ENCODE peak calls at places on chromosome 1, in ten cellular contexts. One of them, this sample, is unnamed.

GRCh38 chr1:24266398-24266941 is 52.7 kb upstream of the GRHL3 start:
- DNase-seq in AG09319: no peak
- DNase-seq in stimulated activated CD4-positive, alpha-beta T cell treated with anti-CD3 and anti-CD28 coated beads, Interleukin-4, amount 100 ng/mL, for 24 hours: no peak
- DNase-seq in naive thymus-derived CD8-positive, alpha-beta T cell: no peak
- DNase-seq in heart right ventricle: no peak
- DNase-seq in Ammon's horn: no peak
- DNase-seq in adrenal gland: no peak
- DNase-seq in aorta: no peak
- DNase-seq in A549: peak
- DNase-seq in NCI-H1092: no peak
- DNase-seq in this sample: no peak

GRCh38 chr1:112904071-112904830 is 51.7 kb downstream of the SLC16A1 start:
- DNase-seq in aorta: no peak
- DNase-seq in A549: no peak
- DNase-seq in heart right ventricle: no peak
- DNase-seq in NCI-H1092: no peak
- DNase-seq in AG09319: peak
- DNase-seq in adrenal gland: no peak
- DNase-seq in stimulated activated CD4-positive, alpha-beta T cell treated with anti-CD3 and anti-CD28 coated beads, Interleukin-4, amount 100 ng/mL, for 24 hours: peak
- DNase-seq in naive thymus-derived CD8-positive, alpha-beta T cell: no peak
- DNase-seq in Ammon's horn: no peak
- DNase-seq in this sample: no peak

GRCh38 chr1:8094481-8095241 is 68.6 kb upstream of the ERRFI1 start:
- DNase-seq in heart right ventricle: no peak
- DNase-seq in aorta: no peak
- DNase-seq in Ammon's horn: no peak
- DNase-seq in A549: peak
- DNase-seq in AG09319: no peak
- DNase-seq in stimulated activated CD4-positive, alpha-beta T cell treated with anti-CD3 and anti-CD28 coated beads, Interleukin-4, amount 100 ng/mL, for 24 hours: no peak
- DNase-seq in NCI-H1092: no peak
- DNase-seq in adrenal gland: no peak
- DNase-seq in naive thymus-derived CD8-positive, alpha-beta T cell: no peak
- DNase-seq in this sample: peak

GRCh38 chr1:57265105-57265504 is 158.8 kb downstream of the DAB1 start:
- DNase-seq in naive thymus-derived CD8-positive, alpha-beta T cell: no peak
- DNase-seq in adrenal gland: no peak
- DNase-seq in stimulated activated CD4-positive, alpha-beta T cell treated with anti-CD3 and anti-CD28 coated beads, Interleukin-4, amount 100 ng/mL, for 24 hours: no peak
- DNase-seq in A549: no peak
- DNase-seq in AG09319: no peak
- DNase-seq in NCI-H1092: no peak
- DNase-seq in heart right ventricle: no peak
- DNase-seq in Ammon's horn: no peak
- DNase-seq in aorta: no peak
- DNase-seq in this sample: no peak

GRCh38 chr1:119739150-119739549 is 27.4 kb downstream of the PHGDH start:
- DNase-seq in naive thymus-derived CD8-positive, alpha-beta T cell: no peak
- DNase-seq in stimulated activated CD4-positive, alpha-beta T cell treated with anti-CD3 and anti-CD28 coated beads, Interleukin-4, amount 100 ng/mL, for 24 hours: no peak
- DNase-seq in Ammon's horn: no peak
- DNase-seq in adrenal gland: no peak
- DNase-seq in AG09319: no peak
- DNase-seq in aorta: no peak
- DNase-seq in A549: no peak
- DNase-seq in heart right ventricle: no peak
- DNase-seq in NCI-H1092: no peak
- DNase-seq in this sample: no peak

GRCh38 chr1:25651824-25652741 is 35.5 kb downstream of the MAN1C1 start:
- DNase-seq in naive thymus-derived CD8-positive, alpha-beta T cell: no peak
- DNase-seq in stimulated activated CD4-positive, alpha-beta T cell treated with anti-CD3 and anti-CD28 coated beads, Interleukin-4, amount 100 ng/mL, for 24 hours: no peak
- DNase-seq in A549: no peak
- DNase-seq in heart right ventricle: no peak
- DNase-seq in AG09319: no peak
- DNase-seq in adrenal gland: no peak
- DNase-seq in NCI-H1092: no peak
- DNase-seq in Ammon's horn: peak
- DNase-seq in aorta: peak
- DNase-seq in this sample: no peak

GRCh38 chr1:116474921-116475849 is 95.6 kb downstream of the CD58 start:
- DNase-seq in naive thymus-derived CD8-positive, alpha-beta T cell: no peak
- DNase-seq in adrenal gland: no peak
- DNase-seq in AG09319: no peak
- DNase-seq in aorta: no peak
- DNase-seq in heart right ventricle: peak
- DNase-seq in A549: peak
- DNase-seq in Ammon's horn: no peak
- DNase-seq in NCI-H1092: no peak
- DNase-seq in stimulated activated CD4-positive, alpha-beta T cell treated with anti-CD3 and anti-CD28 coated beads, Interleukin-4, amount 100 ng/mL, for 24 hours: no peak
- DNase-seq in this sample: peak

GRCh38 chr1:109776206-109776835 is 12.6 kb upstream of the EPS8L3 start:
- DNase-seq in AG09319: no peak
- DNase-seq in A549: no peak
- DNase-seq in aorta: no peak
- DNase-seq in NCI-H1092: no peak
- DNase-seq in Ammon's horn: no peak
- DNase-seq in stimulated activated CD4-positive, alpha-beta T cell treated with anti-CD3 and anti-CD28 coated beads, Interleukin-4, amount 100 ng/mL, for 24 hours: no peak
- DNase-seq in adrenal gland: no peak
- DNase-seq in naive thymus-derived CD8-positive, alpha-beta T cell: no peak
- DNase-seq in heart right ventricle: no peak
- DNase-seq in this sample: no peak

GRCh38 chr1:204836856-204837255 is 33.8 kb upstream of the NFASC start:
- DNase-seq in adrenal gland: no peak
- DNase-seq in Ammon's horn: no peak
- DNase-seq in NCI-H1092: no peak
- DNase-seq in A549: no peak
- DNase-seq in aorta: no peak
- DNase-seq in stimulated activated CD4-positive, alpha-beta T cell treated with anti-CD3 and anti-CD28 coated beads, Interleukin-4, amount 100 ng/mL, for 24 hours: no peak
- DNase-seq in naive thymus-derived CD8-positive, alpha-beta T cell: no peak
- DNase-seq in AG09319: no peak
- DNase-seq in heart right ventricle: no peak
- DNase-seq in this sample: no peak

GRCh38 chr1:183023601-183024351 is 556 bp downstream of the LAMC1 start:
- DNase-seq in A549: peak
- DNase-seq in adrenal gland: peak
- DNase-seq in NCI-H1092: peak
- DNase-seq in heart right ventricle: peak
- DNase-seq in AG09319: no peak
- DNase-seq in stimulated activated CD4-positive, alpha-beta T cell treated with anti-CD3 and anti-CD28 coated beads, Interleukin-4, amount 100 ng/mL, for 24 hours: peak
- DNase-seq in naive thymus-derived CD8-positive, alpha-beta T cell: no peak
- DNase-seq in aorta: peak
- DNase-seq in Ammon's horn: peak
- DNase-seq in this sample: peak

GRCh38 chr1:156641761-156642264 is at the start of gene BCAN:
- DNase-seq in adrenal gland: no peak
- DNase-seq in stimulated activated CD4-positive, alpha-beta T cell treated with anti-CD3 and anti-CD28 coated beads, Interleukin-4, amount 100 ng/mL, for 24 hours: no peak
- DNase-seq in aorta: no peak
- DNase-seq in heart right ventricle: no peak
- DNase-seq in Ammon's horn: peak
- DNase-seq in naive thymus-derived CD8-positive, alpha-beta T cell: no peak
- DNase-seq in AG09319: no peak
- DNase-seq in A549: no peak
- DNase-seq in NCI-H1092: no peak
- DNase-seq in this sample: no peak

GRCh38 chr1:59669752-59670312 is 144.9 kb upstream of the HOOK1 start:
- DNase-seq in NCI-H1092: no peak
- DNase-seq in adrenal gland: peak
- DNase-seq in aorta: peak
- DNase-seq in heart right ventricle: peak
- DNase-seq in naive thymus-derived CD8-positive, alpha-beta T cell: no peak
- DNase-seq in Ammon's horn: peak
- DNase-seq in A549: no peak
- DNase-seq in AG09319: no peak
- DNase-seq in stimulated activated CD4-positive, alpha-beta T cell treated with anti-CD3 and anti-CD28 coated beads, Interleukin-4, amount 100 ng/mL, for 24 hours: no peak
- DNase-seq in this sample: peak

GRCh38 chr1:23462766-23463165 is 21.2 kb downstream of the ASAP3 start:
- DNase-seq in adrenal gland: no peak
- DNase-seq in aorta: no peak
- DNase-seq in Ammon's horn: no peak
- DNase-seq in NCI-H1092: no peak
- DNase-seq in AG09319: no peak
- DNase-seq in A549: no peak
- DNase-seq in heart right ventricle: no peak
- DNase-seq in naive thymus-derived CD8-positive, alpha-beta T cell: no peak
- DNase-seq in stimulated activated CD4-positive, alpha-beta T cell treated with anti-CD3 and anti-CD28 coated beads, Interleukin-4, amount 100 ng/mL, for 24 hours: no peak
- DNase-seq in this sample: no peak

This sample was measured in body of pancreas.